ENCODE peak calls at places on chromosomes 11 and 22, in eight cellular contexts. Q, U, K, G, X, T, F and V are unnamed samples.

GRCh38 chr11:12170984-12171383 is 60.6 kb downstream of the MICAL2 start:
- DNase-seq in Q (no peak), U (peak), K (peak), G (no peak), X (no peak), T (peak), F (no peak), V (peak)

GRCh38 chr22:48867891-48868290 is 959.8 kb downstream of the BRD1 start:
- DNase-seq in Q (no peak), U (no peak), K (no peak), G (no peak), X (no peak), T (no peak), F (no peak), V (no peak)

GRCh38 chr11:16001899-16002426 is 354.4 kb downstream of the SOX6 start:
- DNase-seq in Q (no peak), U (no peak), K (peak), G (no peak), X (peak), T (peak), F (peak), V (peak)

GRCh38 chr22:27537481-27537891 is 264.1 kb downstream of the MN1 start:
- DNase-seq in Q (no peak), U (no peak), K (no peak), G (no peak), X (no peak), T (peak), F (no peak), V (peak)

GRCh38 chr11:16933756-16934603 is 80.2 kb downstream of the PLEKHA7 start:
- DNase-seq in Q (no peak), U (no peak), K (no peak), G (no peak), X (no peak), T (peak), F (peak), V (peak)

GRCh38 chr22:47836957-47837356 is 1074.5 kb downstream of the TBC1D22A start:
- DNase-seq in Q (no peak), U (peak), K (no peak), G (no peak), X (peak), T (no peak), F (no peak), V (no peak)

GRCh38 chr11:80103149-80103859 is 662.5 kb upstream of the TENM4 start:
- DNase-seq in Q (no peak), U (no peak), K (peak), G (no peak), X (peak), T (no peak), F (peak), V (peak)

GRCh38 chr11:67406969-67407699 is 3.3 kb downstream of the TBC1D10C start:
- DNase-seq in Q (no peak), U (no peak), K (no peak), G (no peak), X (no peak), T (no peak), F (no peak), V (no peak)

GRCh38 chr22:44404341-44405020 is 91.7 kb upstream of the SHISAL1 start:
- DNase-seq in Q (no peak), U (no peak), K (no peak), G (no peak), X (no peak), T (no peak), F (no peak), V (no peak)

GRCh38 chr22:20853236-20853660 is 5.4 kb downstream of the PI4KA start:
- DNase-seq in Q (no peak), U (no peak), K (no peak), G (no peak), X (no peak), T (no peak), F (no peak), V (no peak)

GRCh38 chr11:121829159-121829643 is 286.8 kb downstream of the BLID start:
- DNase-seq in Q (no peak), U (no peak), K (peak), G (no peak), X (peak), T (peak), F (peak), V (peak)

GRCh38 chr11:96219981-96220623 is 122.9 kb downstream of the MAML2 start:
- DNase-seq in Q (no peak), U (no peak), K (peak), G (no peak), X (peak), T (peak), F (no peak), V (peak)

GRCh38 chr22:36701941-36702640 is 1.5 kb downstream of the CACNG2 start:
- DNase-seq in Q (no peak), U (no peak), K (no peak), G (no peak), X (no peak), T (no peak), F (no peak), V (no peak)

GRCh38 chr11:33060271-33060670 is 20.9 kb downstream of the TCP11L1 start:
- DNase-seq in Q (no peak), U (no peak), K (no peak), G (no peak), X (no peak), T (no peak), F (no peak), V (no peak)

GRCh38 chr11:59029490-59029889 is 56.6 kb upstream of the GLYATL1B start:
- DNase-seq in Q (no peak), U (no peak), K (no peak), G (no peak), X (no peak), T (no peak), F (no peak), V (no peak)

GRCh38 chr11:120132645-120133185 is 5.2 kb downstream of the TRIM29 start:
- DNase-seq in Q (no peak), U (peak), K (no peak), G (peak), X (no peak), T (no peak), F (no peak), V (no peak)

GRCh38 chr11:26557666-26558065 is 14.4 kb downstream of the MUC15 start:
- DNase-seq in Q (no peak), U (no peak), K (no peak), G (no peak), X (no peak), T (no peak), F (no peak), V (peak)

GRCh38 chr22:46810856-46811786 is 48.7 kb downstream of the TBC1D22A start:
- DNase-seq in Q (no peak), U (no peak), K (no peak), G (no peak), X (no peak), T (no peak), F (no peak), V (no peak)

GRCh38 chr11:112085822-112086421 is 634 bp downstream of the TIMM8B start:
- DNase-seq in Q (peak), U (no peak), K (peak), G (no peak), X (peak), T (no peak), F (no peak), V (peak)

GRCh38 chr11:71929491-71929890 is 645 bp downstream of the RNF121 start:
- DNase-seq in Q (no peak), U (no peak), K (no peak), G (no peak), X (no peak), T (no peak), F (no peak), V (no peak)